ENCODE peak calls at places on chromosomes 2 and 18, in four cellular contexts. G is HepG2, K is HEK293T, T is K562. B is an unnamed sample.

GRCh38 chr2:41933585-41934322 is 114.1 kb upstream of the PKDCC start:
- DNase-seq in G (no peak), K (no peak), T (no peak), B (no peak)

GRCh38 chr2:104177179-104177578 is 676.7 kb upstream of the POU3F3 start:
- DNase-seq in G (no peak), K (no peak), T (no peak), B (no peak)

GRCh38 chr18:52200406-52200805 is 139.6 kb upstream of the DCC start:
- DNase-seq in G (no peak), K (no peak), T (no peak), B (no peak)

GRCh38 chr2:165857881-165858280 is 63.8 kb upstream of the GALNT3 start:
- DNase-seq in G (no peak), K (no peak), T (no peak), B (no peak)

GRCh38 chr2:61470122-61470951 is 550 bp downstream of the USP34 start:
- DNase-seq in G (peak), K (peak), T (peak), B (peak)

GRCh38 chr2:150549381-150549780 is 61.9 kb upstream of the RND3 start:
- DNase-seq in G (no peak), K (no peak), T (no peak), B (no peak)

GRCh38 chr2:199596549-199596948 is 138.8 kb upstream of the SATB2 start:
- DNase-seq in G (peak), K (peak), T (peak), B (peak)

GRCh38 chr2:21836766-21837543 is 713.2 kb downstream of the TDRD15 start:
- DNase-seq in G (no peak), K (no peak), T (no peak), B (no peak)

GRCh38 chr2:174959787-174960186 is 45.4 kb downstream of the CHN1 start:
- DNase-seq in G (no peak), K (no peak), T (no peak), B (no peak)

GRCh38 chr2:176553685-176554106 is 284.5 kb downstream of the MTX2 start:
- DNase-seq in G (no peak), K (peak), T (no peak), B (peak)

GRCh38 chr2:119158563-119159347 is at the start of gene C1QL2:
- DNase-seq in G (no peak), K (peak), T (no peak), B (peak)

GRCh38 chr18:36580266-36580665 is 248.5 kb downstream of the TPGS2 start:
- DNase-seq in G (no peak), K (no peak), T (no peak), B (no peak)

GRCh38 chr18:63319383-63320040 is at the start of gene BCL2:
- DNase-seq in G (no peak), K (peak), T (no peak), B (peak)

GRCh38 chr2:235639885-235640284 is 146.0 kb downstream of the AGAP1 start:
- DNase-seq in G (no peak), K (no peak), T (no peak), B (no peak)

GRCh38 chr2:54000524-54000923 is 29.7 kb upstream of the PSME4 start:
- DNase-seq in G (no peak), K (no peak), T (no peak), B (no peak)

GRCh38 chr2:235709124-235709813 is 215.4 kb downstream of the AGAP1 start:
- DNase-seq in G (peak), K (no peak), T (no peak), B (no peak)

GRCh38 chr2:172823451-172823850 is 87.8 kb downstream of the RAPGEF4 start:
- DNase-seq in G (no peak), K (no peak), T (no peak), B (no peak)

GRCh38 chr2:109239720-109240119 is 110.7 kb downstream of the SH3RF3 start:
- DNase-seq in G (no peak), K (no peak), T (peak), B (no peak)

GRCh38 chr2:163348843-163349395 is 386.9 kb downstream of the FIGN start:
- DNase-seq in G (peak), K (peak), T (no peak), B (no peak)

GRCh38 chr18:56696966-56697365 is 45.8 kb downstream of the WDR7 start:
- DNase-seq in G (no peak), K (no peak), T (no peak), B (no peak)
- TF ChIP-seq ELF4 in G (no peak), K (no peak), T (no peak), B (no peak)

GRCh38 chr2:193496786-193497185 is 1302.1 kb upstream of the TMEFF2 start:
- DNase-seq in G (no peak), K (no peak), T (no peak), B (no peak)
- TF ChIP-seq ELF4 in G (no peak), K (no peak), T (no peak), B (no peak)

GRCh38 chr2:46086578-46087070 is 210.6 kb upstream of the EPAS1 start:
- DNase-seq in G (no peak), K (no peak), T (no peak), B (no peak)

GRCh38 chr2:46087492-46087891 is 209.7 kb upstream of the EPAS1 start:
- DNase-seq in G (no peak), K (no peak), T (no peak), B (no peak)

GRCh38 chr2:46094689-46095088 is 202.5 kb upstream of the EPAS1 start:
- DNase-seq in G (no peak), K (no peak), T (no peak), B (no peak)

GRCh38 chr2:46091961-46092667 is 205.1 kb upstream of the EPAS1 start:
- DNase-seq in G (no peak), K (no peak), T (no peak), B (no peak)

DNA sequence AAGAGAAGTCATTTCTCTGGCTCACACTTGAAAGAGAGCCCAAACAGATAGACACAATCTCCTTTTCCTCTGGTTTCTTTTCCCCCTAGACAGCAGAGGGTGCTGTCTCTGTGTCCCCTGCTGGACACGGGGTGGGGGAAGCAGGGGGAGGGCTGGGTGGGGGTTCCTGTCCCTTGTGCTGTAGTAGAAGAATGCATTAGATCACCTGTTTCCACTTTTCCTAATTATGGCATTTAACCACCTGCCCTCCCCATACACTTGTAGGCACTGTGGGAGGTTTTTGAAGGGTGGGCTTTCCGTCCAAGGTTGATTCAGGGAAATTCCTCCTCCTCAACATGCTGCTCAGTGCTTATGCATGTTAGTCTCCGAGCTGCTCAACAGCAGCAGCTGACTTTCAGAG is 206.2 kb upstream of the EPAS1 start:
- DNase-seq in G (no peak), K (no peak), T (no peak), B (peak)
- TF ChIP-seq ELF4 in G (no peak), K (no peak), T (no peak), B (no peak)

GRCh38 chr18:80233201-80233835 is 14.0 kb downstream of the PARD6G start:
- DNase-seq in G (no peak), K (no peak), T (no peak), B (no peak)

GRCh38 chr18:80231151-80231550 is 16.2 kb downstream of the PARD6G start:
- DNase-seq in G (no peak), K (no peak), T (no peak), B (no peak)

GRCh38 chr18:80232710-80233109 is 14.6 kb downstream of the PARD6G start:
- DNase-seq in G (no peak), K (no peak), T (no peak), B (no peak)

GRCh38 chr18:80231616-80232015 is 15.7 kb downstream of the PARD6G start:
- DNase-seq in G (no peak), K (no peak), T (no peak), B (no peak)

DNA sequence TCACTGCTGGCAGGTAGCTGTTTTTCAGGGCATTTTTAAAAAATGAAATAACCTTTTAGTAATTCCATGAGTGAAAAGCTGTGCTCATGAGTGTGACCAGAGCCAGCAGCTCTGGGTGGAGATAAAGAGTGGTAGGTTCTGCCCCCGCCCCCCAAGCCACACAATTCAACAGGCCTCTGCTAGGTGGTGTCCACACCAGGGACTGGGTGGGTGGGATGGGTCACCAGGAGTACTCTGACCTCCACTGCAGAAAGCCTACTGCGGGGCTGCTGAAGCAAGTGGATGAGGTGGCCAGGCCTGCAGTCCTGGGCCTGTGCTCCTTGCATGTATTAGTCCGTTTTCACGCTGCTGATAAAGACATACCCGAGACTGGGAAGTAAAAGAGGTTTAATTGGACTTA is 15.3 kb downstream of the PARD6G start:
- DNase-seq in G (no peak), K (no peak), T (no peak), B (no peak)
- TF ChIP-seq ELF4 in G (no peak), K (no peak), T (no peak), B (no peak)

GRCh38 chr2:186422226-186422625 is 63.8 kb upstream of the ZC3H15 start:
- DNase-seq in G (no peak), K (no peak), T (no peak), B (no peak)
- TF ChIP-seq ELF4 in G (no peak), K (no peak), T (no peak), B (no peak)

DNA sequence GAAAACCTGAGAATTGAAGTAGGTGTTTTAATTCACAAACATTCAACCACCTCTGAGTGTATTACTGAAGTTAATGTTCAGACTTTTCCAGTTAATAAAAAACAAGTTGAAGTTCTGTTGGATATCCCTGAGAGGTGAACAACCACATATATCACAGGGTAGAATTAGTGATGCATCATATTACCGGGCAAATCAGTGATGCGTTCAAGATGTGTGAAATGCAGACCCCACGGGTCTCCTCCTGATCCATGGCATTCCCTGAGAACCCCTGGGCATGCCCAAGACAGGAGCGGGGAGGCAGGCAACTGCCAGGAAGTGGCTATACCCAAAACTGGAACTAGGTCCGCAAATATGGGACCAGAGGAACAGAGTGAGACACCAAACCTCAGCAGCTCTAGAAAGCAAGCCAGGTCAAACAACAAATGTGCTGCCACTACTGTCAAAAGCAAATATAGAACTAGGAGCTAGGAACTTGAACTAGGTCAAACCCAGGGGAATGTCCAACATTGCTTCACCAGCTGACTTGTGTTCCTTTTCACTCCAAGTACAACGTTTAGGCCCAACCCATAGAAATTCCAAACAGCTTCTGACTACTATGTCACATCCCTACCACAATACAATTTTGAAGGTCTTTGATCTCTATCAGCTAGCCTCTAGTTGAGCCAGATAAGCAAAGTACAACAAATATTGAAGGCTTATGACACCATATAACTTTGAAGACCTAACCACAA is 20.2 kb downstream of the PSTPIP2 start:
- DNase-seq in G (peak), K (no peak), T (no peak), B (no peak)
- TF ChIP-seq ELF4 in G (no peak), K (no peak), T (no peak), B (no peak)

GRCh38 chr2:152500336-152500735 is 165.4 kb downstream of the FMNL2 start:
- DNase-seq in G (no peak), K (no peak), T (no peak), B (no peak)

GRCh38 chr2:152499411-152499810 is 164.4 kb downstream of the FMNL2 start:
- DNase-seq in G (no peak), K (no peak), T (no peak), B (no peak)

GRCh38 chr2:152500777-152501176 is 165.8 kb downstream of the FMNL2 start:
- DNase-seq in G (no peak), K (no peak), T (no peak), B (no peak)

GRCh38 chr2:152497481-152498052 is 162.6 kb downstream of the FMNL2 start:
- DNase-seq in G (peak), K (no peak), T (peak), B (no peak)

DNA sequence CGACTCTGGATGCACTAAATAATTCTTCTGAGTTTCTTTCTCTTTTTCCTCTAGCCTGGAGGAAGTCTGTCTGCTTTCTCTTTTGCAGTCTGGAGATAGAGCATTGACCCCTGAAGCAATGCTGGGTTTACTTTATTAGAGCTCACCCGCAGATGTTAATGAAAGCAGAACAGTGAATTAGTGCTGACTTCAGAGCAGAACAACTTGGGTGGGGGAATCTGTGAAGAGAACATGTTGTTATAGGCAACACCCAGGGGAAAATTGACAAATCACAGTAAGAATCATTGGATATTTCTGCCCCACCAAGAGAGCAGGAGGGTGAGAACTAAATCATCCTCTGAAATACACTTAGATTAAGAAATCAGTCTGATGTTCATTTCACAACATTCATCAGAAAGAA is 164.9 kb downstream of the FMNL2 start:
- DNase-seq in G (no peak), K (no peak), T (no peak), B (no peak)
- TF ChIP-seq ELF4 in G (no peak), K (no peak), T (no peak), B (no peak)

DNA sequence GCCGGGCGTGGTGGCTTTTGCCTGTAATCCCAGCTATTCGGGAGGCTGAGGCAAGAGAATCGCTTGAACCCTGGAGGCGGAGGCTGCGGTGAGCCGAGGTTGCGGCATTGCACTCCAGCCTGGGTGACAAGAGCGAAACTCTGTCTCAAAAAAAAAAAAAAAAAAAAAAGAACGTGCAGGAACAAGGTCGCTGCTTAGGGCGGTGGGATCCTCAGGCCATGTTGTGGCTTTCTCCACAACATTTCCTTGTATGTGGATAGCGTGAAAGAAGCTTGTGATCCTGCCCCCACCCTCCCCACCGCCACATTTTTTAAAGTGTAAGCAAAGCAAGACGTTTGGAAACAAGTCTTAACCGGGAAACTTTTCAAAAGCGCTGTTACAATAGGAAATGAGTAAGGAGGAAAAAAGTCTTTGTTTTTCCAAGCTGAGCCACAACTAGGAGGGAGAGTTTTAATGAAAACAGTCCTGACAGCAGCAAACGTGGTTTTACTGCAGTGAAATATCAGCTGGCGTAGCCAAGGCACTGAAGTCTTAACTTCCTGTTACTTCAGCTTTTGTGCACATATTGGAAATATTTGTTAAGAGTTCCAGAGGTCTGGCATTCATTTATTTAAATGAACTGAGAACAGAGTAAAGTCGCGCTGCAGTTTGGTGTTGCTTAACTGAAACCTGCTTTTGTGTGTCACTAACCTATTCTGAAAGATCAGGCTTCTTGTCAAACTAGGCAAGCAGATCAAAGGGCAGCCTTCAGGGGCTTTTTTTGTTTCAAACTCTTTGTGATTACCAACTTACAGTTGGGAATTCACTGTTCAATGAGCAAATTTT is 3.8 kb downstream of the TGIF1 start:
- DNase-seq in G (peak), K (no peak), T (no peak), B (no peak)
- TF ChIP-seq ELF4 in G (no peak), K (no peak), T (no peak), B (no peak)